ENCODE peak calls at places on chromosomes 3 and 15, in four cellular contexts. One of them, this sample, is unnamed.

GRCh38 chr3:72423643-72424042 is 424.6 kb downstream of the SHQ1 start:
- DNase-seq in NCI-H1417 treated with DMSO at 0.1 percent for 48 hours: no peak
- DNase-seq in natural killer cell: no peak
- DNase-seq in KG1: no peak
- DNase-seq in this sample: no peak

GRCh38 chr3:69739204-69740102 is at the start of gene MITF:
- DNase-seq in NCI-H1417 treated with DMSO at 0.1 percent for 48 hours: peak; percentile 5
- DNase-seq in natural killer cell: no peak
- DNase-seq in KG1: no peak
- DNase-seq in this sample: peak; percentile 63

GRCh38 chr15:68387288-68388143 is 44.4 kb downstream of the ITGA11 start:
- DNase-seq in NCI-H1417 treated with DMSO at 0.1 percent for 48 hours: no peak
- DNase-seq in natural killer cell: peak; percentile 6
- DNase-seq in KG1: no peak
- DNase-seq in this sample: no peak

GRCh38 chr3:72379500-72380187 is 468.6 kb downstream of the SHQ1 start:
- DNase-seq in NCI-H1417 treated with DMSO at 0.1 percent for 48 hours: no peak
- DNase-seq in natural killer cell: no peak
- DNase-seq in KG1: no peak
- DNase-seq in this sample: no peak

GRCh38 chr3:131688370-131688769 is 185.6 kb upstream of the MRPL3 start:
- DNase-seq in NCI-H1417 treated with DMSO at 0.1 percent for 48 hours: no peak
- DNase-seq in natural killer cell: no peak
- DNase-seq in KG1: no peak
- DNase-seq in this sample: no peak

GRCh38 chr3:21783834-21784233 is 32.8 kb upstream of the ZNF385D start:
- DNase-seq in NCI-H1417 treated with DMSO at 0.1 percent for 48 hours: no peak
- DNase-seq in natural killer cell: no peak
- DNase-seq in KG1: no peak
- DNase-seq in this sample: no peak

GRCh38 chr3:99315896-99316295 is 322.5 kb upstream of the COL8A1 start:
- DNase-seq in NCI-H1417 treated with DMSO at 0.1 percent for 48 hours: no peak
- DNase-seq in natural killer cell: no peak
- DNase-seq in KG1: no peak
- DNase-seq in this sample: no peak

GRCh38 chr15:41783272-41783660 is 9.0 kb downstream of the MAPKBP1 start:
- DNase-seq in NCI-H1417 treated with DMSO at 0.1 percent for 48 hours: no peak
- DNase-seq in natural killer cell: no peak
- DNase-seq in KG1: no peak
- DNase-seq in this sample: no peak

GRCh38 chr3:147554332-147554731 is 145.2 kb downstream of the ZIC1 start:
- DNase-seq in NCI-H1417 treated with DMSO at 0.1 percent for 48 hours: no peak
- DNase-seq in natural killer cell: no peak
- DNase-seq in KG1: no peak
- DNase-seq in this sample: no peak

This sample was measured in thoracic aorta.